ENCODE peak calls at places on chromosomes 12 and 14, in eight cellular contexts. E, T, L, D, R, W, C and U are unnamed samples.

GRCh38 chr14:73471582-73472181 is 13.3 kb upstream of the NUMB start:
- DNase-seq in T (no peak), R (no peak), C (no peak), W (peak; percentile 0), L (no peak), D (no peak), E (no peak), U (no peak)

GRCh38 chr14:39025810-39026627 is 77.0 kb downstream of the SEC23A start:
- DNase-seq in W (no peak), D (no peak), R (no peak), T (no peak), E (no peak), L (no peak), C (no peak), U (no peak)

GRCh38 chr14:69685217-69685616 is 73.8 kb downstream of the SUSD6 start:
- DNase-seq in D (no peak), E (no peak), R (no peak), C (peak; percentile 76), W (no peak), L (peak; percentile 38), T (no peak), U (no peak)

GRCh38 chr12:10618338-10618987 is 5.1 kb upstream of the MAGOHB start:
- DNase-seq in R (no peak), E (peak; percentile 64), D (no peak), T (no peak), W (no peak), L (no peak), C (no peak), U (no peak)

GRCh38 chr12:14839262-14839661 is 4.1 kb downstream of the ART4 start:
- DNase-seq in R (no peak), C (no peak), W (no peak), D (no peak), T (no peak), L (no peak), E (no peak), U (no peak)

GRCh38 chr12:115660211-115660805 is 617.2 kb downstream of the MED13L start:
- DNase-seq in W (no peak), C (no peak), L (no peak), D (no peak), E (peak; percentile 31), R (no peak), T (no peak), U (no peak)

GRCh38 chr14:23299558-23299957 is 3.1 kb downstream of the PPP1R3E start:
- DNase-seq in E (no peak), W (peak; percentile 35), L (peak; percentile 58), D (no peak), T (peak; percentile 43), R (peak; percentile 76), C (no peak), U (peak; percentile 9)

GRCh38 chr14:64680013-64680674 is 24.1 kb upstream of the PLEKHG3 start:
- DNase-seq in C (no peak), L (no peak), T (no peak), E (no peak), R (no peak), D (peak; percentile 73), W (no peak), U (no peak)

GRCh38 chr12:53695148-53696138 is 19.6 kb upstream of the ATP5MC2 start:
- DNase-seq in R (peak; percentile 19), W (peak; percentile 55), E (peak; percentile 32), C (peak; percentile 49), D (no peak), T (no peak), L (no peak), U (peak; percentile 25)

GRCh38 chr14:77124345-77125274 is 17.0 kb downstream of the ZDHHC22 start:
- DNase-seq in D (peak; percentile 37), T (peak; percentile 40), C (peak; percentile 61), R (no peak), W (no peak), E (no peak), L (peak; percentile 70), U (peak; percentile 23)

GRCh38 chr12:95218164-95218851 is 701 bp downstream of the VEZT start:
- DNase-seq in L (peak; percentile 75), R (peak; percentile 66), C (no peak), D (no peak), T (no peak), E (peak; percentile 39), W (peak; percentile 59), U (peak; percentile 69)

GRCh38 chr14:91754819-91755218 is 22.9 kb upstream of the CATSPERB start:
- DNase-seq in E (no peak), W (no peak), D (peak; percentile 8), L (peak; percentile 41), R (no peak), T (no peak), C (no peak), U (peak; percentile 15)

GRCh38 chr14:99562848-99563748 is 40.9 kb downstream of the CCDC85C start:
- DNase-seq in D (peak; percentile 79), R (peak; percentile 83), W (peak; percentile 76), E (peak; percentile 21), C (no peak), T (peak; percentile 42), L (peak; percentile 90), U (peak; percentile 93)

GRCh38 chr12:53211476-53212381 is 4.7 kb upstream of the ITGB7 start:
- DNase-seq in C (no peak), W (no peak), T (no peak), L (no peak), D (no peak), R (no peak), E (no peak), U (no peak)

GRCh38 chr14:68309631-68310030 is 483.2 kb downstream of the ZFP36L1 start:
- DNase-seq in R (no peak), L (peak; percentile 62), T (no peak), W (no peak), D (no peak), C (no peak), E (no peak), U (peak; percentile 22)

GRCh38 chr12:127306604-127307215 is 960.3 kb upstream of the TMEM132C start:
- DNase-seq in R (no peak), C (no peak), E (peak; percentile 32), W (no peak), L (no peak), D (no peak), T (no peak), U (no peak)

GRCh38 chr14:75542585-75543091 is 20.4 kb downstream of the BATF start:
- DNase-seq in L (no peak), E (no peak), T (no peak), W (no peak), C (peak; percentile 87), D (peak; percentile 53), R (peak; percentile 46), U (no peak)

GRCh38 chr12:19234991-19235876 is 105.7 kb downstream of the PLEKHA5 start:
- DNase-seq in D (no peak), R (no peak), T (no peak), L (no peak), E (no peak), C (no peak), W (no peak), U (no peak)

GRCh38 chr12:12024958-12025682 is 45.6 kb upstream of the BCL2L14 start:
- DNase-seq in E (no peak), L (no peak), C (peak; percentile 56), T (no peak), D (peak; percentile 49), W (no peak), R (no peak), U (no peak)

GRCh38 chr12:116125981-116126566 is 151.4 kb downstream of the MED13L start:
- DNase-seq in T (no peak), D (no peak), L (no peak), W (no peak), E (no peak), R (no peak), C (no peak), U (no peak)

GRCh38 chr12:50017047-50017446 is 8.2 kb downstream of the RACGAP1 start:
- DNase-seq in W (no peak), T (peak; percentile 60), D (no peak), R (peak; percentile 83), E (peak; percentile 71), C (no peak), L (no peak), U (no peak)

GRCh38 chr12:115452751-115453281 is 768.8 kb upstream of the TBX3 start:
- DNase-seq in W (no peak), D (no peak), L (no peak), R (no peak), E (no peak), T (no peak), C (no peak), U (no peak)

GRCh38 chr12:56839489-56840442 is 76.6 kb downstream of the HSD17B6 start:
- DNase-seq in C (peak; percentile 15), L (peak; percentile 5), T (peak; percentile 41), E (no peak), R (peak; percentile 62), D (peak; percentile 24), W (peak; percentile 33), U (peak; percentile 6)

GRCh38 chr14:31138301-31138700 is 69.3 kb downstream of the HECTD1 start:
- DNase-seq in D (no peak), C (no peak), W (no peak), E (no peak), L (no peak), R (no peak), T (no peak), U (no peak)

GRCh38 chr14:51395361-51395849 is 155.4 kb downstream of the TMX1 start:
- DNase-seq in D (peak; percentile 80), L (no peak), T (no peak), E (peak; percentile 97), R (peak; percentile 13), C (no peak), W (no peak), U (no peak)

GRCh38 chr12:28132398-28132797 is 57.9 kb upstream of the CCDC91 start:
- DNase-seq in R (no peak), C (no peak), D (no peak), E (no peak), W (no peak), L (no peak), T (no peak), U (no peak)